ENCODE peak calls at places on chromosomes 7 and 10, in ten cellular contexts. Y is psoas muscle; J is astrocyte; K is coronary artery; P is PC-3; E is CD8-positive, alpha-beta T cell; O is fibroblast of pulmonary artery; C is GM06990; F is mucosa of descending colon; D is AG10803. B is an unnamed sample.

GRCh38 chr10:89563861-89564478 is 28.6 kb upstream of the SLC16A12 start:
- DNase-seq in Y (no peak), J (peak), K (no peak), P (peak), E (peak), O (peak), C (no peak), F (no peak), D (peak), B (peak)

GRCh38 chr10:113444766-113445365 is 108.0 kb upstream of the HABP2 start:
- DNase-seq in Y (no peak), J (no peak), K (no peak), P (no peak), E (no peak), O (no peak), C (no peak), F (no peak), D (no peak), B (no peak)

GRCh38 chr10:113027230-113027573 is 77.2 kb downstream of the TCF7L2 start:
- DNase-seq in Y (no peak), J (no peak), K (no peak), P (no peak), E (no peak), O (no peak), C (no peak), F (no peak), D (no peak), B (no peak)

GRCh38 chr10:130137077-130137448 is 872 bp downstream of the GLRX3 start:
- DNase-seq in Y (no peak), J (peak), K (no peak), P (peak), E (no peak), O (peak), C (no peak), F (no peak), D (peak), B (peak)

GRCh38 chr10:88933584-88933983 is 19.0 kb downstream of the ACTA2 start:
- DNase-seq in Y (no peak), J (no peak), K (no peak), P (no peak), E (no peak), O (no peak), C (no peak), F (no peak), D (no peak), B (no peak)

GRCh38 chr7:7190142-7190541 is 7.8 kb downstream of the C1GALT1 start:
- DNase-seq in Y (no peak), J (peak), K (no peak), P (no peak), E (no peak), O (peak), C (no peak), F (no peak), D (peak), B (no peak)

GRCh38 chr10:87761892-87762291 is 56.1 kb downstream of the ATAD1 start:
- DNase-seq in Y (no peak), J (peak), K (no peak), P (peak), E (no peak), O (peak), C (peak), F (no peak), D (peak), B (peak)

GRCh38 chr7:3927446-3928110 is 626.5 kb downstream of the SDK1 start:
- DNase-seq in Y (no peak), J (peak), K (no peak), P (no peak), E (no peak), O (no peak), C (no peak), F (no peak), D (no peak), B (no peak)

GRCh38 chr10:124642076-124642710 is 102.0 kb downstream of the FAM53B start:
- DNase-seq in Y (no peak), J (no peak), K (no peak), P (no peak), E (no peak), O (no peak), C (no peak), F (no peak), D (no peak), B (no peak)

GRCh38 chr7:151245360-151246160 is 2.9 kb downstream of the SMARCD3 start:
- DNase-seq in Y (peak), J (no peak), K (no peak), P (peak), E (peak), O (no peak), C (peak), F (peak), D (no peak), B (peak)

GRCh38 chr7:91636129-91636724 is 244.3 kb downstream of the MTERF1 start:
- DNase-seq in Y (no peak), J (peak), K (no peak), P (peak), E (no peak), O (peak), C (no peak), F (no peak), D (peak), B (peak)
- TF ChIP-seq CTCF in Y (peak), J (peak), K (no peak), P (peak), E (no peak), O (peak), C (peak), F (no peak), D (peak), B (peak)

GRCh38 chr10:122149607-122150505 is 121.2 kb upstream of the BTBD16 start:
- DNase-seq in Y (peak), J (no peak), K (peak), P (no peak), E (no peak), O (peak), C (no peak), F (no peak), D (no peak), B (no peak)
- H3K4me3 ChIP-seq in Y (no peak), J (no peak), K (peak), P (no peak), E (no peak), O (no peak), C (no peak), F (no peak), D (no peak), B (no peak)

DNA sequence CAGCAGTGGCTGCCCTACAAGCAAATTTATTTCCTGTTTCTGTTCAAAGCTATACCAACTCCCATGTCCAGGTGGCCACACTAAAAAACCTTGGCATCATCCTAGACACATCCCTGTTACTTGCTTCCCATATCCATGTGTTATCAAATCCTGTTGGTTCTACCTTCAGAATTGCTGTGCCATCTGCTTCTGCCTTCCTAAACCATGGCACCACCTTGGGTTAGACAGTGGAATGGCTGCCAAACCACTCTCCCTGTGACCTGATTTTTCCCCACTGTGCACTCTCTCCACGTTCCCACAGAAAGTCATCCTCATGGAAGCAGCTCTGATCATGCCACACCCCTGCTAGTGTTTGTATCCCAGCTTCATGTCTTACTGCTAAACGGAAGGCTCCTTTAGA is 697.6 kb upstream of the GALNT17 start:
- DNase-seq in Y (no peak), J (no peak), K (no peak), P (no peak), E (no peak), O (no peak), C (no peak), F (no peak), D (peak), B (no peak)
- TF ChIP-seq CTCF in Y (no peak), J (no peak), K (no peak), P (no peak), E (no peak), O (no peak), C (peak), F (no peak), D (no peak), B (no peak)

GRCh38 chr10:69418052-69418752 is 1.5 kb upstream of the TACR2 start:
- DNase-seq in Y (peak), J (no peak), K (no peak), P (no peak), E (no peak), O (no peak), C (no peak), F (no peak), D (no peak), B (no peak)
- H3K4me3 ChIP-seq in Y (no peak), J (no peak), K (no peak), P (no peak), E (no peak), O (no peak), C (no peak), F (no peak), D (no peak), B (no peak)

GRCh38 chr10:30093303-30093967 is 34.0 kb upstream of the JCAD start:
- DNase-seq in Y (no peak), J (no peak), K (no peak), P (no peak), E (no peak), O (no peak), C (no peak), F (no peak), D (no peak), B (no peak)
- TF ChIP-seq CTCF in Y (no peak), J (no peak), K (no peak), P (no peak), E (no peak), O (no peak), C (no peak), F (no peak), D (no peak), B (no peak)

DNA sequence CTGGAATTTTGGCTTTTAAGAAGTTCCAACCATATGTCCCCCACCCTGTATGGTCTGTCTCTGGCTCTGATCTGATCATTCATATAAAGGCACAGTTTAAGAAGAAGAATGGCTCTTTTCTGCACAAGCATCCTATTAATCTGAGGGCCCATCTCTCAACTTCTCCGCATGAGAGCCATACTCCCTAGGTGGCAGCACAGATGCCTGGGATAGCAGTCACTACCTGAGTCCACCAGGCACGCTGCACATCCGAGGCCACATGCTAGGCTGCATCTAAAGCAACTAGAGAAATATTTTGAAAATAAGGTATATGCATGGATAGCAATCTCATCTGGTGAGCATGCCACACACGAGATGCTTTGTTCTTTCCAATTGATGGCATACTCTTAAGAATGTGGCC is 565.5 kb downstream of the PARD3 start:
- DNase-seq in Y (no peak), J (no peak), K (no peak), P (peak), E (no peak), O (no peak), C (no peak), F (no peak), D (no peak), B (peak)
- H3K4me3 ChIP-seq in Y (no peak), J (no peak), K (no peak), P (no peak), E (no peak), O (no peak), C (no peak), F (no peak), D (no peak), B (no peak)

GRCh38 chr7:78039791-78040776 is 241.5 kb downstream of the PHTF2 start:
- DNase-seq in Y (peak), J (no peak), K (no peak), P (no peak), E (peak), O (peak), C (peak), F (peak), D (no peak), B (peak)
- TF ChIP-seq CTCF in Y (peak), J (no peak), K (peak), P (peak), E (peak), O (peak), C (peak), F (peak), D (peak), B (peak)

GRCh38 chr10:49115796-49116508 is 630 bp upstream of the VSTM4 start:
- DNase-seq in Y (no peak), J (no peak), K (peak), P (no peak), E (no peak), O (no peak), C (no peak), F (no peak), D (no peak), B (no peak)
- H3K4me3 ChIP-seq in Y (peak), J (peak), K (peak), P (no peak), E (no peak), O (no peak), C (no peak), F (no peak), D (peak), B (no peak)

B was measured in GM12865.